ENCODE peak calls at places on chromosomes 5 and 9, in eight cellular contexts. X is IMR-90; Q is non-pigmented ciliary epithelial cell; P is lower leg skin; D is myocyte; S is CD8-positive, alpha-beta T cell; Y is HFFc6; O is cerebellum. F is an unnamed sample.

GRCh38 chr9:132811985-132812384 is 66.1 kb downstream of the AK8 start:
- DNase-seq in X (no peak), Q (no peak), P (no peak), D (no peak), S (no peak), Y (no peak), O (no peak), F (no peak)

GRCh38 chr5:146640285-146640896 is 124.4 kb upstream of the GPR151 start:
- DNase-seq in X (no peak), Q (no peak), P (no peak), D (no peak), S (no peak), Y (no peak), O (no peak), F (no peak)

GRCh38 chr9:130307667-130307943 is 42.0 kb downstream of the HMCN2 start:
- DNase-seq in X (no peak), Q (no peak), P (no peak), D (no peak), S (no peak), Y (no peak), O (no peak), F (no peak)

GRCh38 chr9:124343533-124344290 is 71.5 kb downstream of the PSMB7 start:
- DNase-seq in X (no peak), Q (no peak), P (no peak), D (peak), S (no peak), Y (no peak), O (no peak), F (no peak)

GRCh38 chr5:172490739-172491461 is 36.6 kb upstream of the SH3PXD2B start:
- DNase-seq in X (no peak), Q (no peak), P (no peak), D (no peak), S (no peak), Y (no peak), O (peak), F (no peak)

GRCh38 chr9:28853487-28853886 is 1280.2 kb upstream of the C9orf72 start:
- DNase-seq in X (no peak), Q (no peak), P (no peak), D (no peak), S (no peak), Y (no peak), O (no peak), F (no peak)

GRCh38 chr5:1423901-1424603 is 21.2 kb downstream of the SLC6A3 start:
- DNase-seq in X (no peak), Q (no peak), P (no peak), D (no peak), S (no peak), Y (no peak), O (no peak), F (no peak)

GRCh38 chr5:83322273-83322924 is 149.1 kb upstream of the VCAN start:
- DNase-seq in X (no peak), Q (no peak), P (no peak), D (peak), S (no peak), Y (peak), O (no peak), F (no peak)